ENCODE peak calls at places on chromosomes 7 and 10, in eight cellular contexts. O is body of pancreas, J is HFFc6, T is glutamatergic neuron, K is AG09319, B is neural crest cell, N is choroid plexus epithelial cell, Q is nephron progenitor cell. E is an unnamed sample.

GRCh38 chr10:106795619-106796018 is 368.9 kb downstream of the SORCS1 start:
- DNase-seq in B (peak), K (no peak), Q (peak), N (peak), T (peak), O (peak), J (no peak), E (no peak)

GRCh38 chr10:88693392-88694020 is 12.5 kb upstream of the LIPK start:
- DNase-seq in Q (no peak), B (no peak), T (no peak), J (no peak), K (no peak), N (peak), O (no peak), E (no peak)

GRCh38 chr10:102227050-102227449 is 951 bp downstream of the ELOVL3 start:
- DNase-seq in Q (no peak), K (peak), O (no peak), B (no peak), N (peak), T (no peak), J (peak), E (no peak)

GRCh38 chr10:137031-137430 is 1.8 kb downstream of the ZMYND11 start:
- DNase-seq in Q (peak), O (no peak), J (no peak), N (peak), B (no peak), K (no peak), T (peak), E (no peak)

GRCh38 chr10:106338486-106338885 is 826.0 kb downstream of the SORCS1 start:
- DNase-seq in Q (no peak), B (no peak), J (no peak), N (peak), K (no peak), T (no peak), O (no peak), E (no peak)

GRCh38 chr10:112663181-112663879 is 216.3 kb downstream of the VTI1A start:
- DNase-seq in O (no peak), Q (no peak), T (no peak), N (peak), K (no peak), B (no peak), J (peak), E (no peak)

GRCh38 chr10:119737039-119737663 is 11.3 kb downstream of the INPP5F start:
- DNase-seq in J (no peak), Q (no peak), K (no peak), N (no peak), B (no peak), T (no peak), O (no peak), E (no peak)

GRCh38 chr7:74480861-74481417 is 27.2 kb downstream of the GTF2IRD1 start:
- DNase-seq in K (peak), T (no peak), O (peak), N (peak), B (no peak), J (peak), Q (no peak), E (peak)

GRCh38 chr10:6770846-6771245 is 190.8 kb upstream of the PRKCQ start:
- DNase-seq in K (no peak), J (no peak), O (no peak), B (no peak), T (no peak), Q (no peak), N (no peak), E (no peak)

GRCh38 chr10:77351386-77351785 is 286.2 kb downstream of the KCNMA1 start:
- DNase-seq in K (peak), T (no peak), N (peak), B (no peak), J (peak), O (no peak), Q (no peak), E (no peak)

GRCh38 chr7:2521341-2521745 is 1.8 kb downstream of the LFNG start:
- DNase-seq in T (no peak), B (no peak), N (no peak), O (no peak), Q (no peak), K (no peak), J (no peak), E (no peak)

GRCh38 chr10:11663763-11664555 is 52.5 kb upstream of the USP6NL start:
- DNase-seq in O (no peak), B (no peak), T (no peak), J (no peak), N (no peak), Q (no peak), K (no peak), E (no peak)

GRCh38 chr10:61705022-61705675 is 42.4 kb downstream of the CABCOCO1 start:
- DNase-seq in K (no peak), B (no peak), T (no peak), J (no peak), Q (no peak), O (no peak), N (no peak), E (no peak)

GRCh38 chr10:61701055-61701705 is 38.5 kb downstream of the CABCOCO1 start:
- DNase-seq in N (no peak), T (no peak), Q (no peak), O (no peak), B (no peak), K (no peak), J (no peak), E (no peak)
- TF ChIP-seq CTCF in N (no peak), T (no peak), Q (no peak), O (no peak), B (no peak), K (peak), J (peak), E (peak)

GRCh38 chr7:4883352-4884144 is at the start of gene RADIL:
- DNase-seq in O (peak), N (peak), T (peak), K (peak), Q (peak), J (peak), B (peak), E (peak)
- TF ChIP-seq CTCF in O (peak), N (peak), T (peak), K (peak), Q (peak), J (peak), B (peak), E (peak)

DNA sequence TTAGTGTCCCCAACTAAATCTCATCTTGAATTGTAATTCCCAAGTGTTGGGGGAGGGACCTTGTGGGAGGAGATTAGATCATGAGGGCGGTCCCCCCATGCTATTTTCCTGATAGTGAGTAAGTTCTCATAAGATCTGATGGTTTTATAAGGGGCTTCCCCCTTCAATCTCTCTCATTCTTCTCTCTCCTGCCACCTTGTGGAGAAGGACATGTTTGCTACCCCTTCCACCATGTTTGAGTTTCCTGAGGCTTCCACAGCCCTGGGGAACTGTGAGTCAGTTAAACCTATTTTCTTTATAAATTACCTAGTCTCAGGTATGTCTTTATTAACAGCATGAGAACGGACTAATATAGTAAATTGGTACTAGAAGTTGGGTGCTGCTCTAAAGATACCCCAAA is 365.6 kb downstream of the ANKRD7 start:
- DNase-seq in N (peak), K (no peak), J (no peak), T (peak), B (no peak), Q (peak), O (no peak), E (no peak)
- TF ChIP-seq CTCF in N (peak), K (no peak), J (peak), T (peak), B (peak), Q (peak), O (no peak), E (no peak)

DNA sequence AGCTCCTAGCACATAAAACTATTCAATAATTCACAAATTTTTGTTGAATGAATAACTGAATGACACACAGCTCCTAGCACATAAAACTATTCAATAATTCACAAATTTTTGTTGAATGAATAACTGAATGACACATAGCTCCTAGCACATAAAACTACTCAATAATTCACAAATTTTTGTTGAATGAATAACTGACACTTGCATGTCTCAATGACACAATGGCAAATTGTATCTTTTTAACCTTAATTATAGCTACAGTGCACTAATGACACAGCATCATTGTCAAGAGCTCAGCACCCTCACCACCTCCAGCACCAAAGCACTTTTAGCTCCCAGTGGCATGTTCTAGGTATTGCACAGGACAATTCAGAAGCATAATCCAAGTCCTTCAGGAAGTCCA is 131.6 kb downstream of the PDE1C start:
- DNase-seq in T (no peak), O (no peak), K (no peak), J (no peak), N (no peak), B (no peak), Q (no peak), E (no peak)
- TF ChIP-seq CTCF in T (peak), O (no peak), K (no peak), J (peak), N (peak), B (peak), Q (no peak), E (peak)

GRCh38 chr7:155407799-155408198 is 50.1 kb upstream of the EN2 start:
- DNase-seq in B (no peak), T (no peak), J (no peak), N (no peak), Q (no peak), K (no peak), O (no peak), E (no peak)

GRCh38 chr7:155402941-155403340 is 55.0 kb upstream of the EN2 start:
- DNase-seq in K (no peak), T (no peak), B (no peak), J (no peak), O (no peak), N (no peak), Q (no peak), E (no peak)

GRCh38 chr7:155408657-155409586 is 49.0 kb upstream of the EN2 start:
- DNase-seq in J (no peak), Q (peak), B (no peak), N (peak), O (no peak), K (no peak), T (peak), E (no peak)

GRCh38 chr7:155404976-155405375 is 53.0 kb upstream of the EN2 start:
- DNase-seq in Q (no peak), J (no peak), T (no peak), O (no peak), B (no peak), K (no peak), N (no peak), E (no peak)

GRCh38 chr7:155405399-155406318 is 52.3 kb upstream of the EN2 start:
- DNase-seq in Q (no peak), K (no peak), O (peak), J (no peak), N (peak), T (peak), B (no peak), E (no peak)
- TF ChIP-seq CTCF in Q (no peak), K (no peak), O (no peak), J (peak), N (peak), T (no peak), B (peak), E (no peak)

DNA sequence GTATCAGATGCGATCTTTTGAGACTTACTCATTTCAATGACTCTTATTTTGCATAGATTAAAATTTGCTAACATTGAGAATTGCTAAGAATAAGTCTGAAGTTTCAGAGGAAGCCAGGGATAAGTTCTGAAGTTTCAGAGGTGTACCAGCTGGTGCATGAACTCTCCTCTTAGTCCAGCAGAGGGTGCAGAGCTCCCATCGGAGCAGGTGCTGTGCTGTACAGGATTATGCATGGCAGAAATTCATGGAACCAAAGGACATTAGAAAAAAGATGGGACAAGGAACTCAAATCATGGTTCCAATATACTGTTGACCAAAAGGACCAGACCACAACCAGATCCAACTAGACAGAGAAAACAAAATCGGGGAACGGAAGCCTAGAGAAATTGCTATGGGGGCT is 41.9 kb downstream of the MGAM2 start:
- DNase-seq in J (no peak), O (peak), T (peak), K (no peak), B (no peak), N (peak), Q (peak), E (no peak)
- TF ChIP-seq CTCF in J (peak), O (peak), T (peak), K (no peak), B (peak), N (peak), Q (no peak), E (no peak)

GRCh38 chr10:45261243-45261775 is 54.1 kb downstream of the OR13A1 start:
- DNase-seq in B (no peak), K (no peak), T (no peak), O (no peak), Q (no peak), N (no peak), J (no peak), E (no peak)

GRCh38 chr10:45261946-45262345 is 53.5 kb downstream of the OR13A1 start:
- DNase-seq in B (no peak), T (no peak), Q (no peak), K (no peak), O (no peak), J (no peak), N (no peak), E (no peak)

DNA sequence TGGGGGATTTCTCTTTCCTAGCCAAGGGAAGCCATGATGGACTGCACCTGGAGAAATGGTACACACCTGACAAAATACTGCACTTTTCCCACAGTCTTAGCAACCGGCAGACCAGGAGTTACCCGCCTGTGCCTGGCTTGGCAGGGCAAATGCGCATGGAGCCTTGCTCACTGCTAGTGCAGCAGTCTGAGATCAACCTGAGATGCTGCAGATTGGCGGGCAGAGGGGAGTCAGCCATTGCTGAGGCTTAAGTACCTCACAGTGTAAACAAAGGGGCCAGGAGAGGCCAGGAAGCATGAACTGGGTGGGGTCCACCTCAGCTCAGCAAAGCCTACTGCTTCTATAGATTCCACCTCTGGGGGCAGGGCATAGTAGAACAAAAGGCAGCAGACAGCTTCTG is 49.4 kb downstream of the OR13A1 start:
- DNase-seq in B (no peak), T (no peak), O (peak), K (no peak), J (no peak), N (no peak), Q (no peak), E (no peak)
- TF ChIP-seq CTCF in B (no peak), T (no peak), O (no peak), K (no peak), J (no peak), N (no peak), Q (no peak), E (no peak)